ENCODE peak calls at places on chromosomes 7 and 10, in nine cellular contexts. B is kidney tubule cell; X is T-cell; C is transverse colon; N is A172; Z is stimulated activated CD8-positive, alpha-beta memory T cell treated with anti-CD3 and anti-CD28 coated beads, Interleukin-7, amount 100 ng/mL, for 1 hour; V is right cardiac atrium; I is Panc1; T is OCI-LY7. F is an unnamed sample.
A peak's percentile ranks its signal among the peaks of the same experiment; 100 is the strongest.

GRCh38 chr10:79239275-79239779 is 107.9 kb upstream of the PPIF start:
- DNase-seq in V (no peak), T (no peak), B (peak; percentile 74), X (no peak), Z (no peak), C (no peak), I (no peak), N (peak; percentile 60), F (no peak)

GRCh38 chr10:97849491-97850402 is at the start of gene GOLGA7B:
- DNase-seq in X (peak; percentile 66), V (peak; percentile 39), T (peak; percentile 44), Z (peak; percentile 40), N (no peak), I (no peak), C (peak; percentile 44), B (peak; percentile 46), F (no peak)

GRCh38 chr10:992523-993340 is 4.5 kb downstream of the GTPBP4 start:
- DNase-seq in Z (no peak), V (no peak), C (no peak), B (no peak), X (no peak), T (no peak), N (no peak), I (no peak), F (no peak)

GRCh38 chr7:135083005-135083404 is 64.9 kb upstream of the TMEM140 start:
- DNase-seq in I (no peak), V (no peak), X (no peak), T (no peak), C (no peak), Z (no peak), B (no peak), N (no peak), F (no peak)

GRCh38 chr10:58479016-58479415 is 33.7 kb upstream of the BICC1 start:
- DNase-seq in X (no peak), C (no peak), T (no peak), Z (no peak), I (no peak), V (no peak), N (no peak), B (no peak), F (no peak)

GRCh38 chr10:69884686-69885085 is 83.0 kb downstream of the COL13A1 start:
- DNase-seq in T (no peak), Z (no peak), C (no peak), X (no peak), B (no peak), V (no peak), N (no peak), I (no peak), F (no peak)

GRCh38 chr7:70477051-70478010 is 654.6 kb upstream of the GALNT17 start:
- DNase-seq in X (no peak), C (no peak), I (no peak), V (no peak), Z (no peak), T (no peak), B (peak; percentile 74), N (peak; percentile 94), F (peak; percentile 26)

GRCh38 chr10:75967491-75967890 is 536.1 kb downstream of the LRMDA start:
- DNase-seq in B (no peak), I (no peak), V (no peak), C (no peak), X (no peak), T (no peak), Z (no peak), N (no peak), F (no peak)